ENCODE peak calls at places on chromosome 15, in seven cellular contexts. W, I, A, C, G, X and D are unnamed samples.

GRCh38 chr15:77044228-77045042 is 26.5 kb downstream of the TSPAN3 start:
- DNase-seq in W (no peak), I (no peak), A (no peak), C (no peak), G (peak; percentile 10), X (no peak), D (no peak)

GRCh38 chr15:59654043-59654442 is 3.3 kb downstream of the GTF2A2 start:
- DNase-seq in W (no peak), I (no peak), A (no peak), C (no peak), G (no peak), X (no peak), D (no peak)

GRCh38 chr15:93865610-93866009 is 365.8 kb upstream of the MCTP2 start:
- DNase-seq in W (no peak), I (no peak), A (no peak), C (no peak), G (no peak), X (no peak), D (no peak)

GRCh38 chr15:67690936-67691335 is 134.4 kb upstream of the SKOR1 start:
- DNase-seq in W (no peak), I (no peak), A (no peak), C (no peak), G (no peak), X (no peak), D (peak; percentile 86)

GRCh38 chr15:27906802-27907201 is 192.3 kb downstream of the OCA2 start:
- DNase-seq in W (no peak), I (no peak), A (peak; percentile 57), C (no peak), G (no peak), X (no peak), D (no peak)

GRCh38 chr15:74543583-74543982 is 2.6 kb downstream of the ARID3B start:
- DNase-seq in W (no peak), I (peak; percentile 3), A (peak; percentile 42), C (no peak), G (no peak), X (no peak), D (no peak)

GRCh38 chr15:34810455-34811146 is 15.3 kb upstream of the ACTC1 start:
- DNase-seq in W (no peak), I (no peak), A (no peak), C (no peak), G (no peak), X (peak; percentile 70), D (peak; percentile 62)

GRCh38 chr15:51051776-51052175 is 42.9 kb downstream of the TNFAIP8L3 start:
- DNase-seq in W (peak; percentile 62), I (no peak), A (no peak), C (no peak), G (no peak), X (no peak), D (no peak)

GRCh38 chr15:98647026-98647773 is 1.1 kb upstream of the IGF1R start:
- DNase-seq in W (peak; percentile 74), I (peak; percentile 34), A (peak; percentile 93), C (peak; percentile 88), G (no peak), X (no peak), D (peak; percentile 88)

GRCh38 chr15:101255615-101256350 is 3.9 kb upstream of the CHSY1 start:
- DNase-seq in W (peak; percentile 59), I (no peak), A (no peak), C (no peak), G (no peak), X (no peak), D (peak; percentile 34)

GRCh38 chr15:98865397-98866339 is 141.9 kb downstream of the PGPEP1L start:
- DNase-seq in W (peak; percentile 86), I (peak; percentile 53), A (peak; percentile 62), C (peak; percentile 85), G (peak; percentile 80), X (peak; percentile 76), D (peak; percentile 93)

GRCh38 chr15:68612979-68613740 is 34.4 kb downstream of the CORO2B start:
- DNase-seq in W (no peak), I (no peak), A (no peak), C (no peak), G (no peak), X (peak; percentile 13), D (peak; percentile 19)

GRCh38 chr15:82551646-82552247 is 11.5 kb upstream of the RPS17 start:
- DNase-seq in W (no peak), I (no peak), A (no peak), C (no peak), G (no peak), X (peak; percentile 51), D (no peak)

GRCh38 chr15:74430510-74430951 is 3.2 kb downstream of the SEMA7A start:
- DNase-seq in W (no peak), I (no peak), A (no peak), C (no peak), G (no peak), X (no peak), D (no peak)

GRCh38 chr15:60835974-60836373 is 357.0 kb upstream of the ICE2 start:
- DNase-seq in W (no peak), I (no peak), A (no peak), C (no peak), G (no peak), X (no peak), D (no peak)

GRCh38 chr15:52257734-52258062 is 37.9 kb downstream of the MYO5C start:
- DNase-seq in W (no peak), I (no peak), A (no peak), C (no peak), G (no peak), X (no peak), D (no peak)

GRCh38 chr15:73691398-73691797 is 7.2 kb downstream of the CD276 start:
- DNase-seq in W (peak; percentile 81), I (no peak), A (no peak), C (peak; percentile 70), G (peak; percentile 41), X (peak; percentile 69), D (no peak)

GRCh38 chr15:40320931-40321371 is 2.5 kb upstream of the INAFM2 start:
- DNase-seq in W (no peak), I (peak; percentile 43), A (peak; percentile 73), C (peak; percentile 50), G (peak; percentile 71), X (peak; percentile 80), D (peak; percentile 72)

GRCh38 chr15:89150762-89151305 is 62.6 kb downstream of the ABHD2 start:
- DNase-seq in W (no peak), I (no peak), A (peak; percentile 17), C (no peak), G (peak; percentile 40), X (no peak), D (peak; percentile 94)

GRCh38 chr15:101045835-101046691 is 126.9 kb downstream of the LRRK1 start:
- DNase-seq in W (no peak), I (no peak), A (no peak), C (no peak), G (peak; percentile 10), X (no peak), D (no peak)

GRCh38 chr15:40314723-40315276 is 7.1 kb upstream of the PLCB2 start:
- DNase-seq in W (peak; percentile 3), I (no peak), A (no peak), C (no peak), G (no peak), X (peak; percentile 69), D (no peak)

GRCh38 chr15:71568226-71568625 is 242.1 kb upstream of the NR2E3 start:
- DNase-seq in W (no peak), I (no peak), A (no peak), C (no peak), G (no peak), X (no peak), D (no peak)

GRCh38 chr15:52527898-52528464 is 699 bp downstream of the MYO5A start:
- DNase-seq in W (peak; percentile 32), I (peak; percentile 32), A (peak; percentile 67), C (no peak), G (peak; percentile 11), X (peak; percentile 68), D (peak; percentile 49)

GRCh38 chr15:37229855-37230254 is 129.5 kb upstream of the MEIS2 start:
- DNase-seq in W (no peak), I (no peak), A (no peak), C (no peak), G (no peak), X (no peak), D (no peak)

GRCh38 chr15:29435811-29436210 is 166.2 kb upstream of the NSMCE3 start:
- DNase-seq in W (no peak), I (no peak), A (no peak), C (no peak), G (no peak), X (peak; percentile 21), D (no peak)

GRCh38 chr15:63156708-63157065 is 590 bp downstream of the RPS27L start:
- DNase-seq in W (peak; percentile 47), I (peak; percentile 3), A (peak; percentile 72), C (no peak), G (peak; percentile 32), X (peak; percentile 30), D (peak; percentile 56)

GRCh38 chr15:45611305-45611704 is 23.5 kb upstream of the SQOR start:
- DNase-seq in W (no peak), I (no peak), A (peak; percentile 43), C (no peak), G (no peak), X (peak; percentile 28), D (peak; percentile 54)

GRCh38 chr15:88711806-88712205 is 73.0 kb downstream of the ISG20 start:
- DNase-seq in W (no peak), I (no peak), A (no peak), C (no peak), G (no peak), X (no peak), D (no peak)

GRCh38 chr15:88932271-88932874 is 19.2 kb upstream of the MFGE8 start:
- DNase-seq in W (no peak), I (no peak), A (no peak), C (no peak), G (no peak), X (no peak), D (no peak)

GRCh38 chr15:99564221-99565030 is 1.4 kb upstream of the MEF2A start:
- DNase-seq in W (peak; percentile 31), I (no peak), A (peak; percentile 79), C (no peak), G (peak; percentile 18), X (peak; percentile 12), D (peak; percentile 54)

GRCh38 chr15:58988011-58988785 is 735 bp downstream of the RNF111 start:
- DNase-seq in W (peak; percentile 80), I (peak; percentile 47), A (peak; percentile 80), C (peak; percentile 74), G (peak; percentile 64), X (peak; percentile 76), D (peak; percentile 73)

GRCh38 chr15:50968353-50968752 is 59.9 kb downstream of the AP4E1 start:
- DNase-seq in W (no peak), I (no peak), A (no peak), C (no peak), G (no peak), X (no peak), D (no peak)

GRCh38 chr15:89492111-89492641 is 4.2 kb downstream of the RHCG start:
- DNase-seq in W (no peak), I (no peak), A (no peak), C (peak; percentile 82), G (no peak), X (peak; percentile 27), D (peak; percentile 15)

GRCh38 chr15:69749797-69750196 is 297.2 kb downstream of the RPLP1 start:
- DNase-seq in W (no peak), I (no peak), A (peak; percentile 59), C (no peak), G (no peak), X (peak; percentile 34), D (peak; percentile 45)

GRCh38 chr15:45660231-45660979 is 25.6 kb downstream of the SQOR start:
- DNase-seq in W (no peak), I (no peak), A (no peak), C (no peak), G (no peak), X (no peak), D (no peak)